ENCODE peak calls at places on chromosomes 6 and 20, in six cellular contexts. X, L, N, Y, V and E are unnamed samples.

GRCh38 chr6:159828074-159828473 is 28.0 kb downstream of the PNLDC1 start:
- DNase-seq in N (no peak), Y (no peak), V (no peak), L (peak; percentile 41), X (peak; percentile 14), E (no peak)

GRCh38 chr6:40914005-40914404 is 125.0 kb downstream of the UNC5CL start:
- DNase-seq in Y (no peak), X (no peak), N (no peak), L (no peak), V (no peak), E (no peak)

GRCh38 chr20:60006261-60006660 is 48.0 kb downstream of the CDH26 start:
- DNase-seq in L (no peak), Y (no peak), X (no peak), N (no peak), V (no peak), E (no peak)

GRCh38 chr6:127176175-127176574 is 57.7 kb downstream of the RSPO3 start:
- DNase-seq in X (peak; percentile 46), V (no peak), L (no peak), Y (no peak), N (no peak), E (peak; percentile 5)

GRCh38 chr20:50029697-50030428 is 47.1 kb downstream of the SNAI1 start:
- DNase-seq in N (no peak), L (peak; percentile 47), X (peak; percentile 98), Y (peak; percentile 27), V (peak; percentile 92), E (peak; percentile 90)

GRCh38 chr6:9520417-9521151 is 894.3 kb downstream of the TFAP2A start:
- DNase-seq in L (no peak), N (peak; percentile 25), V (no peak), Y (no peak), X (peak; percentile 87), E (peak; percentile 78)

GRCh38 chr6:35876902-35877301 is 44.0 kb downstream of the SRPK1 start:
- DNase-seq in X (no peak), L (no peak), V (no peak), Y (no peak), N (no peak), E (no peak)

GRCh38 chr6:137443901-137444300 is 50.3 kb downstream of the OLIG3 start:
- DNase-seq in Y (no peak), X (no peak), V (no peak), N (no peak), L (no peak), E (no peak)

GRCh38 chr6:153081914-153082313 is 49.2 kb downstream of the RGS17 start:
- DNase-seq in N (no peak), L (no peak), V (no peak), X (no peak), Y (no peak), E (no peak)

GRCh38 chr6:106186172-106186571 is 100.0 kb downstream of the PRDM1 start:
- DNase-seq in X (no peak), L (no peak), V (no peak), N (no peak), Y (no peak), E (no peak)

GRCh38 chr6:113855500-113856010 is 1.6 kb upstream of the MARCKS start:
- DNase-seq in V (peak; percentile 58), X (peak; percentile 62), N (no peak), L (no peak), Y (no peak), E (no peak)

GRCh38 chr20:3716195-3716834 is 3.9 kb upstream of the SIGLEC1 start:
- DNase-seq in N (no peak), V (no peak), Y (no peak), X (peak; percentile 66), L (no peak), E (peak; percentile 22)

GRCh38 chr20:60624066-60624465 is 628.0 kb upstream of the CDH4 start:
- DNase-seq in N (no peak), L (no peak), V (no peak), X (no peak), Y (no peak), E (no peak)

GRCh38 chr6:15504040-15504491 is 158.8 kb downstream of the DTNBP1 start:
- DNase-seq in V (no peak), X (peak; percentile 41), N (no peak), L (peak; percentile 55), Y (no peak), E (no peak)

GRCh38 chr6:64539917-64540316 is 904.3 kb downstream of the PHF3 start:
- DNase-seq in V (no peak), X (no peak), Y (no peak), N (no peak), L (no peak), E (no peak)

GRCh38 chr6:148523551-148523950 is 180.9 kb downstream of the SASH1 start:
- DNase-seq in X (peak; percentile 47), Y (no peak), N (no peak), V (no peak), L (no peak), E (peak; percentile 12)

GRCh38 chr20:37350655-37351574 is 5.0 kb downstream of the SRC start:
- DNase-seq in X (peak; percentile 33), L (no peak), V (no peak), Y (no peak), N (no peak), E (no peak)

GRCh38 chr20:25019381-25020155 is 27.0 kb upstream of the APMAP start:
- DNase-seq in L (no peak), V (peak; percentile 30), X (no peak), N (no peak), Y (no peak), E (no peak)

GRCh38 chr6:41274291-41274690 is 12.2 kb downstream of the TREM1 start:
- DNase-seq in Y (no peak), N (no peak), V (no peak), X (no peak), L (no peak), E (no peak)

GRCh38 chr20:23763345-23763744 is 12.6 kb upstream of the CST1 start:
- DNase-seq in Y (no peak), N (no peak), L (no peak), X (no peak), V (no peak), E (no peak)

GRCh38 chr6:5205877-5206840 is 54.6 kb downstream of the LYRM4 start:
- DNase-seq in N (no peak), V (peak; percentile 59), Y (peak; percentile 49), L (peak; percentile 68), X (peak; percentile 72), E (no peak)

GRCh38 chr20:44593721-44594120 is 11.3 kb downstream of the PKIG start:
- DNase-seq in N (no peak), Y (no peak), V (no peak), L (no peak), X (no peak), E (no peak)

GRCh38 chr6:9978480-9978879 is 436.4 kb downstream of the TFAP2A start:
- DNase-seq in Y (no peak), L (no peak), V (no peak), X (no peak), N (no peak), E (no peak)

GRCh38 chr20:43736588-43737091 is 9.8 kb upstream of the GTSF1L start:
- DNase-seq in Y (no peak), X (no peak), N (peak; percentile 79), L (no peak), V (no peak), E (no peak)

GRCh38 chr6:111631930-111632460 is 26.3 kb upstream of the TRAF3IP2 start:
- DNase-seq in V (no peak), L (peak; percentile 45), Y (no peak), N (no peak), X (no peak), E (no peak)

GRCh38 chr6:14775528-14775927 is 470.3 kb upstream of the JARID2 start:
- DNase-seq in L (no peak), Y (no peak), V (no peak), X (no peak), N (no peak), E (no peak)

GRCh38 chr6:2863901-2864300 is 22.2 kb upstream of the SERPINB1 start:
- DNase-seq in X (no peak), N (no peak), V (no peak), Y (no peak), L (no peak), E (no peak)

GRCh38 chr6:92201618-92202017 is 1217.7 kb downstream of the EPHA7 start:
- DNase-seq in V (no peak), N (no peak), X (no peak), Y (no peak), L (no peak), E (no peak)

GRCh38 chr6:33620158-33620583 is 951 bp upstream of the ITPR3 start:
- DNase-seq in V (peak; percentile 63), L (no peak), X (peak; percentile 67), N (no peak), Y (no peak), E (no peak)

DNA sequence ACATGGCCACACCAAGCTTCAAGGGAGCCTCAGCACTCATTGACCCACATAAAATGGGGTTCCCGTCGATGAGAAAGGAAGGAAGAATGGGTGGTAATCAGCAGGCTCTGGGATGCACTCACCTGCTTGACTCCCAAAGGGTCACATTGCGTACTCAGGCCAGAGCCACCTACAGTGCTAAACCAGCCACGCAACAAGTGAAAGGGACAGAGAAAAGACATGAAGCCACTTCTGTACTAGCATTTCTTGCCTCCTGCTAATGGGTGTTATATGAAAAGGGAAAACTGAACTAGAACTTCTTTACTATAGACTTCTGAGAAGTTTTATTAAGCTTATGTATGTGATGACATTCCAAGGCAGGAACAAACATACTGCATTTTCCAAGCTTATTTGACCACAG is 95.9 kb upstream of the GCM1 start:
- DNase-seq in Y (no peak), V (no peak), N (no peak), X (no peak), L (no peak), E (no peak)
- H3K4me3 ChIP-seq in Y (no peak overlapping the region), V (no peak overlapping the region), N (no peak overlapping the region), X (no peak overlapping the region), L (no peak overlapping the region), E (no peak overlapping the region)

GRCh38 chr6:50845499-50846108 is 26.9 kb downstream of the TFAP2B start:
- DNase-seq in Y (no peak), L (no peak), N (no peak), X (no peak), V (no peak), E (no peak)
- H3K27me3 ChIP-seq in Y (no peaks in the 10 kb centered on the region), L (peaks cover 70% of the 10 kb centered on the region), N (peaks cover 13% of the 10 kb centered on the region), X (peaks cover 71% of the 10 kb centered on the region), V (no peaks in the 10 kb centered on the region), E (peaks cover 90% of the 10 kb centered on the region)

DNA sequence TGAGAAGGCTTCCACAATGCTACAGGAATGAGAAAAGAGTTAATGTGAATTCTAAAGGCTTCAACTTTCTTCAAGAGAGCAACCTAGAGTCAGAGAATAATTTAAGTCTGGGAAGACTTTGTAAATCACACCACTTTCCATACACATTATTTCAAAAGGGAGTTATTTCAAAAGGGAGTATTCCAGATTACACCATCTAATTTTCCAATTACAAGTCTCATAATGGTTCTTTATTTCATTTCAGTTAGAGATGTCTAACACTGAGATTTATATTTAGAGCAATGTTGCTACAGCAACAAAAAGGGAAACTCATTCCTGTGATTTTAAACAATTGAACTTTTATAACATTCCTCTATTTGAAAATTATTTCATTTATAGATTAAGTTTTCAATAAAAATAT is 98.8 kb upstream of the DST start:
- DNase-seq in Y (no peak), N (no peak), V (no peak), X (no peak), L (no peak), E (no peak)
- H3K27ac ChIP-seq in Y (peak overlapping the region; percentile 66), N (peak overlapping the region; percentile 37), V (no peak overlapping the region), X (peak overlapping the region; percentile 57), L (no peak overlapping the region), E (no peak overlapping the region)

DNA sequence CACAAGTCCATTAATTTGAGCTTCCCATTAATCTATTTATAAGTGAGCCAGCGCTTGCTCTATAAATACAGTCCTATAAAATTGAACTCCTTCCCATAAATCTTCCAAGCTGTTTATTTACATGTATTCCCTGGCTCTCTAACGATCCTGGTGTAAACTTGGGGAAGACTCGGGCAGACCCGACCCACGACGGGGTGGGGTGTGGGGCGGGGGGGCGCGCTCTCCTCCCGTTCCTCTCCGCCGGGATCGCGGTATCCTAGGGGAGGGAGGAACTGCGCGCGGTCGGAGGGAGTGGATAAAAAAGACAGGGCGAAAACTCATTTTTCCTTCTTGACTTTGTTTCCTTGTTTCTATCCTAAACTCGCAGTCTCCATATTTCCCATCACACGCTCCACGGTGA is 31.1 kb downstream of the TFAP2B start:
- DNase-seq in N (no peak), Y (no peak), V (no peak), L (no peak), X (no peak), E (no peak)
- H3K4me3 ChIP-seq in N (no peak overlapping the region), Y (peak overlapping the region; percentile 38), V (no peak overlapping the region), L (no peak overlapping the region), X (no peak overlapping the region), E (no peak overlapping the region)